ENCODE peak calls at places on chromosomes 7 and 10, in nine cellular contexts. One of them, this sample, is unnamed. For H3K9me3, the result is how much of the 10 kb centered on the place peaks cover.

GRCh38 chr7:138259675-138260074 is 183.4 kb downstream of the AKR1D1 start:
- DNase-seq in sigmoid colon: no peak
- DNase-seq in Caco-2: no peak
- DNase-seq in tibial artery: no peak
- DNase-seq in cardiac muscle cell: no peak
- DNase-seq in CD8-positive, alpha-beta memory T cell: no peak
- DNase-seq in right cardiac atrium: no peak
- DNase-seq in CD8-positive, alpha-beta T cell: no peak
- DNase-seq in effector memory CD4-positive, alpha-beta T cell: no peak
- DNase-seq in this sample: no peak

GRCh38 chr7:1611708-1612241 is 41.9 kb upstream of the PSMG3 start:
- DNase-seq in sigmoid colon: no peak
- DNase-seq in Caco-2: no peak
- DNase-seq in tibial artery: no peak
- DNase-seq in cardiac muscle cell: no peak
- DNase-seq in CD8-positive, alpha-beta memory T cell: no peak
- DNase-seq in right cardiac atrium: no peak
- DNase-seq in CD8-positive, alpha-beta T cell: no peak
- DNase-seq in effector memory CD4-positive, alpha-beta T cell: no peak
- DNase-seq in this sample: no peak

GRCh38 chr10:112203328-112204076 is 19.9 kb upstream of the GPAM start:
- DNase-seq in sigmoid colon: no peak
- DNase-seq in Caco-2: no peak
- DNase-seq in tibial artery: no peak
- DNase-seq in cardiac muscle cell: no peak
- DNase-seq in CD8-positive, alpha-beta memory T cell: no peak
- DNase-seq in right cardiac atrium: no peak
- DNase-seq in CD8-positive, alpha-beta T cell: no peak
- DNase-seq in effector memory CD4-positive, alpha-beta T cell: no peak
- DNase-seq in this sample: no peak

GRCh38 chr7:2471396-2471795 is 4.8 kb downstream of the GRIFIN start:
- DNase-seq in sigmoid colon: peak
- DNase-seq in Caco-2: no peak
- DNase-seq in tibial artery: no peak
- DNase-seq in cardiac muscle cell: no peak
- DNase-seq in CD8-positive, alpha-beta memory T cell: no peak
- DNase-seq in right cardiac atrium: peak
- DNase-seq in CD8-positive, alpha-beta T cell: no peak
- DNase-seq in effector memory CD4-positive, alpha-beta T cell: no peak
- DNase-seq in this sample: no peak

GRCh38 chr10:119132521-119133345 is 28.8 kb downstream of the DENND10 start:
- DNase-seq in sigmoid colon: peak
- DNase-seq in Caco-2: no peak
- DNase-seq in tibial artery: no peak
- DNase-seq in cardiac muscle cell: no peak
- DNase-seq in CD8-positive, alpha-beta memory T cell: no peak
- DNase-seq in right cardiac atrium: no peak
- DNase-seq in CD8-positive, alpha-beta T cell: no peak
- DNase-seq in effector memory CD4-positive, alpha-beta T cell: no peak
- DNase-seq in this sample: no peak

GRCh38 chr10:81116990-81117389 is 579.3 kb downstream of the SH2D4B start:
- DNase-seq in sigmoid colon: no peak
- DNase-seq in Caco-2: no peak
- DNase-seq in tibial artery: no peak
- DNase-seq in cardiac muscle cell: no peak
- DNase-seq in CD8-positive, alpha-beta memory T cell: no peak
- DNase-seq in right cardiac atrium: no peak
- DNase-seq in CD8-positive, alpha-beta T cell: no peak
- DNase-seq in effector memory CD4-positive, alpha-beta T cell: no peak
- DNase-seq in this sample: no peak

GRCh38 chr10:119602241-119603095 is 5.7 kb upstream of the TIAL1 start:
- DNase-seq in sigmoid colon: no peak
- DNase-seq in Caco-2: no peak
- DNase-seq in tibial artery: no peak
- DNase-seq in cardiac muscle cell: peak
- DNase-seq in CD8-positive, alpha-beta memory T cell: no peak
- DNase-seq in right cardiac atrium: no peak
- DNase-seq in CD8-positive, alpha-beta T cell: no peak
- DNase-seq in effector memory CD4-positive, alpha-beta T cell: no peak
- DNase-seq in this sample: no peak

GRCh38 chr7:83427929-83428328 is 221.0 kb downstream of the SEMA3E start:
- DNase-seq in sigmoid colon: no peak
- DNase-seq in Caco-2: no peak
- DNase-seq in tibial artery: no peak
- DNase-seq in cardiac muscle cell: no peak
- DNase-seq in CD8-positive, alpha-beta memory T cell: no peak
- DNase-seq in right cardiac atrium: no peak
- DNase-seq in CD8-positive, alpha-beta T cell: no peak
- DNase-seq in effector memory CD4-positive, alpha-beta T cell: no peak
- DNase-seq in this sample: no peak

GRCh38 chr7:87627634-87627994 is 584 bp upstream of the RUNDC3B start:
- DNase-seq in sigmoid colon: peak
- DNase-seq in Caco-2: peak
- DNase-seq in tibial artery: no peak
- DNase-seq in cardiac muscle cell: no peak
- DNase-seq in CD8-positive, alpha-beta memory T cell: no peak
- DNase-seq in right cardiac atrium: peak
- DNase-seq in CD8-positive, alpha-beta T cell: no peak
- DNase-seq in effector memory CD4-positive, alpha-beta T cell: no peak
- DNase-seq in this sample: peak

GRCh38 chr7:7190142-7190541 is 7.8 kb downstream of the C1GALT1 start:
- DNase-seq in sigmoid colon: no peak
- DNase-seq in Caco-2: no peak
- DNase-seq in tibial artery: no peak
- DNase-seq in cardiac muscle cell: peak
- DNase-seq in CD8-positive, alpha-beta memory T cell: no peak
- DNase-seq in right cardiac atrium: no peak
- DNase-seq in CD8-positive, alpha-beta T cell: no peak
- DNase-seq in effector memory CD4-positive, alpha-beta T cell: no peak
- DNase-seq in this sample: no peak

GRCh38 chr7:64509583-64509982 is 53.3 kb downstream of the ZNF680 start:
- DNase-seq in sigmoid colon: no peak
- DNase-seq in Caco-2: no peak
- DNase-seq in tibial artery: no peak
- DNase-seq in cardiac muscle cell: no peak
- DNase-seq in CD8-positive, alpha-beta memory T cell: no peak
- DNase-seq in right cardiac atrium: no peak
- DNase-seq in CD8-positive, alpha-beta T cell: no peak
- DNase-seq in effector memory CD4-positive, alpha-beta T cell: no peak
- DNase-seq in this sample: no peak

GRCh38 chr7:148916186-148916585 is 32.1 kb upstream of the EZH2 start:
- DNase-seq in sigmoid colon: no peak
- DNase-seq in Caco-2: no peak
- DNase-seq in tibial artery: no peak
- DNase-seq in cardiac muscle cell: no peak
- DNase-seq in CD8-positive, alpha-beta memory T cell: no peak
- DNase-seq in right cardiac atrium: no peak
- DNase-seq in CD8-positive, alpha-beta T cell: no peak
- DNase-seq in effector memory CD4-positive, alpha-beta T cell: no peak
- DNase-seq in this sample: no peak

GRCh38 chr10:113058175-113058961 is 108.3 kb downstream of the TCF7L2 start:
- DNase-seq in sigmoid colon: peak
- DNase-seq in Caco-2: no peak
- DNase-seq in tibial artery: no peak
- DNase-seq in cardiac muscle cell: peak
- DNase-seq in CD8-positive, alpha-beta memory T cell: no peak
- DNase-seq in right cardiac atrium: no peak
- DNase-seq in CD8-positive, alpha-beta T cell: no peak
- DNase-seq in effector memory CD4-positive, alpha-beta T cell: no peak
- DNase-seq in this sample: no peak

GRCh38 chr10:11165591-11166543 is 148.2 kb downstream of the CELF2 start:
- DNase-seq in sigmoid colon: peak
- DNase-seq in Caco-2: no peak
- DNase-seq in tibial artery: peak
- DNase-seq in cardiac muscle cell: peak
- DNase-seq in CD8-positive, alpha-beta memory T cell: peak
- DNase-seq in right cardiac atrium: peak
- DNase-seq in CD8-positive, alpha-beta T cell: peak
- DNase-seq in effector memory CD4-positive, alpha-beta T cell: peak
- DNase-seq in this sample: peak

GRCh38 chr10:60604356-60604755 is 173.9 kb upstream of the CDK1 start:
- DNase-seq in sigmoid colon: no peak
- DNase-seq in Caco-2: no peak
- DNase-seq in tibial artery: no peak
- DNase-seq in cardiac muscle cell: peak
- DNase-seq in CD8-positive, alpha-beta memory T cell: no peak
- DNase-seq in right cardiac atrium: no peak
- DNase-seq in CD8-positive, alpha-beta T cell: no peak
- DNase-seq in effector memory CD4-positive, alpha-beta T cell: no peak
- DNase-seq in this sample: no peak

GRCh38 chr7:3493499-3493898 is 192.4 kb downstream of the SDK1 start:
- DNase-seq in sigmoid colon: no peak
- DNase-seq in Caco-2: no peak
- DNase-seq in tibial artery: no peak
- DNase-seq in cardiac muscle cell: no peak
- DNase-seq in CD8-positive, alpha-beta memory T cell: no peak
- DNase-seq in right cardiac atrium: no peak
- DNase-seq in CD8-positive, alpha-beta T cell: no peak
- DNase-seq in effector memory CD4-positive, alpha-beta T cell: no peak
- DNase-seq in this sample: no peak

GRCh38 chr10:71260622-71261325 is 48.4 kb downstream of the UNC5B start:
- DNase-seq in sigmoid colon: no peak
- DNase-seq in Caco-2: no peak
- DNase-seq in tibial artery: no peak
- DNase-seq in cardiac muscle cell: peak
- DNase-seq in CD8-positive, alpha-beta memory T cell: no peak
- DNase-seq in right cardiac atrium: peak
- DNase-seq in CD8-positive, alpha-beta T cell: no peak
- DNase-seq in effector memory CD4-positive, alpha-beta T cell: no peak
- DNase-seq in this sample: no peak

GRCh38 chr10:86344281-86344680 is 22.3 kb downstream of the GRID1 start:
- DNase-seq in sigmoid colon: peak
- DNase-seq in Caco-2: peak
- DNase-seq in tibial artery: no peak
- DNase-seq in cardiac muscle cell: no peak
- DNase-seq in CD8-positive, alpha-beta memory T cell: no peak
- DNase-seq in right cardiac atrium: no peak
- DNase-seq in CD8-positive, alpha-beta T cell: no peak
- DNase-seq in effector memory CD4-positive, alpha-beta T cell: no peak
- DNase-seq in this sample: no peak

GRCh38 chr7:48180981-48181380 is 9.7 kb downstream of the ABCA13 start:
- DNase-seq in sigmoid colon: no peak
- DNase-seq in Caco-2: no peak
- DNase-seq in tibial artery: no peak
- DNase-seq in cardiac muscle cell: no peak
- DNase-seq in CD8-positive, alpha-beta memory T cell: no peak
- DNase-seq in right cardiac atrium: no peak
- DNase-seq in CD8-positive, alpha-beta T cell: no peak
- DNase-seq in effector memory CD4-positive, alpha-beta T cell: no peak
- DNase-seq in this sample: no peak

GRCh38 chr10:130300608-130301025 is 164.4 kb downstream of the GLRX3 start:
- DNase-seq in sigmoid colon: no peak
- DNase-seq in Caco-2: no peak
- DNase-seq in tibial artery: no peak
- DNase-seq in cardiac muscle cell: no peak
- DNase-seq in CD8-positive, alpha-beta memory T cell: peak
- DNase-seq in right cardiac atrium: peak
- DNase-seq in CD8-positive, alpha-beta T cell: no peak
- DNase-seq in effector memory CD4-positive, alpha-beta T cell: peak
- DNase-seq in this sample: peak
- H3K9me3 ChIP-seq in sigmoid colon: under half
- H3K9me3 ChIP-seq in Caco-2: under half
- H3K9me3 ChIP-seq in tibial artery: under half
- H3K9me3 ChIP-seq in cardiac muscle cell: under half
- H3K9me3 ChIP-seq in CD8-positive, alpha-beta memory T cell: under half
- H3K9me3 ChIP-seq in right cardiac atrium: under half
- H3K9me3 ChIP-seq in CD8-positive, alpha-beta T cell: under half
- H3K9me3 ChIP-seq in effector memory CD4-positive, alpha-beta T cell: under half
- H3K9me3 ChIP-seq in this sample: under half

GRCh38 chr10:104521901-104522827 is 118.9 kb upstream of the SORCS3 start:
- DNase-seq in sigmoid colon: no peak
- DNase-seq in Caco-2: no peak
- DNase-seq in tibial artery: no peak
- DNase-seq in cardiac muscle cell: no peak
- DNase-seq in CD8-positive, alpha-beta memory T cell: no peak
- DNase-seq in right cardiac atrium: peak
- DNase-seq in CD8-positive, alpha-beta T cell: no peak
- DNase-seq in effector memory CD4-positive, alpha-beta T cell: no peak
- DNase-seq in this sample: no peak
- H3K9me3 ChIP-seq in sigmoid colon: under half
- H3K9me3 ChIP-seq in Caco-2: under half
- H3K9me3 ChIP-seq in tibial artery: under half
- H3K9me3 ChIP-seq in cardiac muscle cell: under half
- H3K9me3 ChIP-seq in CD8-positive, alpha-beta memory T cell: under half
- H3K9me3 ChIP-seq in right cardiac atrium: under half
- H3K9me3 ChIP-seq in CD8-positive, alpha-beta T cell: under half
- H3K9me3 ChIP-seq in effector memory CD4-positive, alpha-beta T cell: under half
- H3K9me3 ChIP-seq in this sample: under half

GRCh38 chr7:150464962-150465361 is 14.5 kb downstream of the GIMAP8 start:
- DNase-seq in sigmoid colon: no peak
- DNase-seq in Caco-2: no peak
- DNase-seq in tibial artery: no peak
- DNase-seq in cardiac muscle cell: no peak
- DNase-seq in CD8-positive, alpha-beta memory T cell: no peak
- DNase-seq in right cardiac atrium: no peak
- DNase-seq in CD8-positive, alpha-beta T cell: no peak
- DNase-seq in effector memory CD4-positive, alpha-beta T cell: no peak
- DNase-seq in this sample: no peak

GRCh38 chr7:150461520-150461919 is 11.1 kb downstream of the GIMAP8 start:
- DNase-seq in sigmoid colon: no peak
- DNase-seq in Caco-2: no peak
- DNase-seq in tibial artery: no peak
- DNase-seq in cardiac muscle cell: no peak
- DNase-seq in CD8-positive, alpha-beta memory T cell: no peak
- DNase-seq in right cardiac atrium: no peak
- DNase-seq in CD8-positive, alpha-beta T cell: no peak
- DNase-seq in effector memory CD4-positive, alpha-beta T cell: no peak
- DNase-seq in this sample: no peak

GRCh38 chr7:150463461-150463860 is 13.0 kb downstream of the GIMAP8 start:
- DNase-seq in sigmoid colon: no peak
- DNase-seq in Caco-2: no peak
- DNase-seq in tibial artery: no peak
- DNase-seq in cardiac muscle cell: no peak
- DNase-seq in CD8-positive, alpha-beta memory T cell: no peak
- DNase-seq in right cardiac atrium: no peak
- DNase-seq in CD8-positive, alpha-beta T cell: no peak
- DNase-seq in effector memory CD4-positive, alpha-beta T cell: no peak
- DNase-seq in this sample: no peak

GRCh38 chr7:150465414-150465813 is 15.0 kb downstream of the GIMAP8 start:
- DNase-seq in sigmoid colon: no peak
- DNase-seq in Caco-2: no peak
- DNase-seq in tibial artery: no peak
- DNase-seq in cardiac muscle cell: no peak
- DNase-seq in CD8-positive, alpha-beta memory T cell: no peak
- DNase-seq in right cardiac atrium: no peak
- DNase-seq in CD8-positive, alpha-beta T cell: no peak
- DNase-seq in effector memory CD4-positive, alpha-beta T cell: no peak
- DNase-seq in this sample: no peak

GRCh38 chr7:150462413-150462812 is 12.0 kb downstream of the GIMAP8 start:
- DNase-seq in sigmoid colon: no peak
- DNase-seq in Caco-2: no peak
- DNase-seq in tibial artery: no peak
- DNase-seq in cardiac muscle cell: no peak
- DNase-seq in CD8-positive, alpha-beta memory T cell: no peak
- DNase-seq in right cardiac atrium: no peak
- DNase-seq in CD8-positive, alpha-beta T cell: no peak
- DNase-seq in effector memory CD4-positive, alpha-beta T cell: no peak
- DNase-seq in this sample: no peak
- H3K9me3 ChIP-seq in sigmoid colon: under half
- H3K9me3 ChIP-seq in Caco-2: under half
- H3K9me3 ChIP-seq in tibial artery: under half
- H3K9me3 ChIP-seq in cardiac muscle cell: under half
- H3K9me3 ChIP-seq in CD8-positive, alpha-beta memory T cell: under half
- H3K9me3 ChIP-seq in right cardiac atrium: under half
- H3K9me3 ChIP-seq in CD8-positive, alpha-beta T cell: under half
- H3K9me3 ChIP-seq in effector memory CD4-positive, alpha-beta T cell: under half
- H3K9me3 ChIP-seq in this sample: under half

GRCh38 chr7:157442456-157442855 is 105.7 kb downstream of the DNAJB6 start:
- DNase-seq in sigmoid colon: peak
- DNase-seq in Caco-2: no peak
- DNase-seq in tibial artery: no peak
- DNase-seq in cardiac muscle cell: no peak
- DNase-seq in CD8-positive, alpha-beta memory T cell: no peak
- DNase-seq in right cardiac atrium: no peak
- DNase-seq in CD8-positive, alpha-beta T cell: no peak
- DNase-seq in effector memory CD4-positive, alpha-beta T cell: no peak
- DNase-seq in this sample: no peak
- H3K9me3 ChIP-seq in sigmoid colon: under half
- H3K9me3 ChIP-seq in Caco-2: under half
- H3K9me3 ChIP-seq in tibial artery: under half
- H3K9me3 ChIP-seq in cardiac muscle cell: under half
- H3K9me3 ChIP-seq in CD8-positive, alpha-beta memory T cell: under half
- H3K9me3 ChIP-seq in right cardiac atrium: under half
- H3K9me3 ChIP-seq in CD8-positive, alpha-beta T cell: under half
- H3K9me3 ChIP-seq in effector memory CD4-positive, alpha-beta T cell: under half
- H3K9me3 ChIP-seq in this sample: under half